ENCODE peak calls at places on chromosomes 12 and 14, in seven cellular contexts. Q is cardiac muscle cell, D is tibial nerve, F is tibial artery, N is foreskin keratinocyte, H is fibroblast of villous mesenchyme, G is epithelial cell of esophagus. J is an unnamed sample.

GRCh38 chr12:131829351-131829794 is 1.2 kb downstream of the MMP17 start:
- DNase-seq in Q (peak; percentile 29), D (no peak), F (no peak), N (no peak), H (peak; percentile 22), G (no peak), J (no peak)

GRCh38 chr12:57389033-57389432 is 41.8 kb downstream of the R3HDM2 start:
- DNase-seq in Q (peak; percentile 65), D (no peak), F (no peak), N (peak; percentile 86), H (peak; percentile 66), G (peak; percentile 85), J (no peak)

GRCh38 chr12:103247531-103247930 is 248.2 kb downstream of the C12orf42 start:
- DNase-seq in Q (no peak), D (no peak), F (no peak), N (peak; percentile 50), H (no peak), G (peak; percentile 84), J (no peak)

GRCh38 chr12:6347367-6348338 is 5.8 kb upstream of the TNFRSF1A start:
- DNase-seq in Q (peak; percentile 98), D (peak; percentile 77), F (peak; percentile 92), N (no peak), H (peak; percentile 93), G (no peak), J (no peak)

GRCh38 chr12:15824516-15824915 is 35.3 kb upstream of the EPS8 start:
- DNase-seq in Q (no peak), D (no peak), F (no peak), N (no peak), H (no peak), G (no peak), J (no peak)

GRCh38 chr14:68941820-68942219 is 37.3 kb downstream of the ACTN1 start:
- DNase-seq in Q (peak; percentile 94), D (no peak), F (peak; percentile 95), N (peak; percentile 98), H (peak; percentile 96), G (peak; percentile 98), J (no peak)

GRCh38 chr12:60836651-60837050 is 1240.8 kb downstream of the SLC16A7 start:
- DNase-seq in Q (no peak), D (no peak), F (no peak), N (no peak), H (no peak), G (no peak), J (no peak)

GRCh38 chr12:2212971-2213869 is 160.4 kb downstream of the CACNA1C start:
- DNase-seq in Q (peak; percentile 17), D (no peak), F (no peak), N (no peak), H (peak; percentile 64), G (no peak), J (no peak)

GRCh38 chr14:92040431-92041040 is 677 bp upstream of the TRIP11 start:
- DNase-seq in Q (peak; percentile 32), D (no peak), F (no peak), N (peak; percentile 62), H (peak; percentile 31), G (peak; percentile 61), J (no peak)

GRCh38 chr12:22860926-22861325 is 236.0 kb downstream of the ETNK1 start:
- DNase-seq in Q (no peak), D (no peak), F (no peak), N (peak; percentile 68), H (no peak), G (peak; percentile 41), J (no peak)

GRCh38 chr12:22851532-22851931 is 226.6 kb downstream of the ETNK1 start:
- DNase-seq in Q (no peak), D (no peak), F (no peak), N (no peak), H (no peak), G (no peak), J (no peak)

GRCh38 chr12:22855456-22855855 is 230.5 kb downstream of the ETNK1 start:
- DNase-seq in Q (no peak), D (no peak), F (no peak), N (no peak), H (no peak), G (no peak), J (no peak)

GRCh38 chr12:22858849-22859569 is 234.0 kb downstream of the ETNK1 start:
- DNase-seq in Q (peak; percentile 58), D (no peak), F (no peak), N (peak; percentile 33), H (peak; percentile 28), G (peak; percentile 43), J (no peak)

DNA sequence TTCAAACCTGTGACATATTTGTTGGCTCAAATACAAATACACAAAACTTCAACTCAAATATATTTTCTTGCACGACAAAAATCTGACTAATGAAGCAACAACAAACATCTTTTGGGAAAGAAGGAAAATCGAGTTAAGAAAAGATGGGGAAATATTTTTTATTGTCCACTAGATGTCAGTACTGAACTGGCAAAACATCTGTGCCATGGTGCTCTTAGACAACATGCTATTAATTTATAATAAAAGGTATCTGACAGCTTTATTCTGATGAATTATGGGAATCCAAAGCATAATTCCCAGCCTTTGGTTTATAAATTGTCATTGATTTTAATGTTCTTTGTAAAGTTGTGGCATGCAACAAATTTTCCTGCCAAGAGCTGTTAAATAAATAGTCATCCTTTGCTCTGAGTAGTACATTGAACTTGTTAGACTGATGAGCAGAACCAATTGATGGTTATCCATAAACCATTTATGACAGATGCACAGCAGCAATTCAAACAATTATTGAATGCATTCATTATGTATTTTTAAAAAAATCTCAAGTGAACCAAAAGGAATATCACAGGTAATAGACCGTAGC is 231.2 kb downstream of the ETNK1 start:
- DNase-seq in Q (peak; percentile 53), D (no peak), F (no peak), N (peak; percentile 27), H (peak; percentile 50), G (peak; percentile 57), J (peak; percentile 1)
- TF ChIP-seq CTCF in Q (peak; percentile 52), D (peak; percentile 48), F (peak; percentile 66), N (peak; percentile 83), H (peak; percentile 60), G (peak; percentile 55), J (peak; percentile 60)

GRCh38 chr14:103729496-103730448 is 14.2 kb downstream of the ZFYVE21 start:
- DNase-seq in Q (no peak), D (no peak), F (no peak), N (no peak), H (no peak), G (no peak), J (no peak)

GRCh38 chr14:103731916-103732867 is 16.6 kb downstream of the ZFYVE21 start:
- DNase-seq in Q (no peak), D (no peak), F (peak; percentile 61), N (no peak), H (no peak), G (no peak), J (no peak)

GRCh38 chr14:103728721-103729120 is 13.1 kb downstream of the ZFYVE21 start:
- DNase-seq in Q (no peak), D (no peak), F (no peak), N (no peak), H (no peak), G (no peak), J (no peak)

GRCh38 chr14:103731481-103731880 is 15.9 kb downstream of the ZFYVE21 start:
- DNase-seq in Q (no peak), D (no peak), F (no peak), N (no peak), H (no peak), G (no peak), J (no peak)

GRCh38 chr14:103730490-103731035 is 15.0 kb downstream of the ZFYVE21 start:
- DNase-seq in Q (no peak), D (no peak), F (peak; percentile 60), N (no peak), H (no peak), G (no peak), J (no peak)
- TF ChIP-seq CTCF in Q (no peak), D (no peak), F (no peak), N (no peak), H (peak; percentile 17), G (peak; percentile 9), J (no peak)

GRCh38 chr12:48451372-48451771 is 21.0 kb upstream of the ANP32D start:
- DNase-seq in Q (no peak), D (no peak), F (no peak), N (no peak), H (no peak), G (no peak), J (no peak)

GRCh38 chr12:48459259-48459658 is 13.1 kb upstream of the ANP32D start:
- DNase-seq in Q (no peak), D (no peak), F (no peak), N (no peak), H (no peak), G (peak; percentile 3), J (no peak)

GRCh38 chr12:48455116-48455515 is 17.2 kb upstream of the ANP32D start:
- DNase-seq in Q (no peak), D (no peak), F (no peak), N (no peak), H (no peak), G (no peak), J (no peak)

GRCh38 chr12:48454675-48455074 is 17.7 kb upstream of the ANP32D start:
- DNase-seq in Q (peak; percentile 71), D (no peak), F (no peak), N (peak; percentile 18), H (peak; percentile 75), G (peak; percentile 62), J (no peak)
- TF ChIP-seq CTCF in Q (peak; percentile 58), D (no peak), F (peak; percentile 39), N (peak; percentile 68), H (peak; percentile 75), G (peak; percentile 61), J (no peak)

GRCh38 chr12:24955853-24956252 is 7.0 kb upstream of the BCAT1 start:
- DNase-seq in Q (no peak), D (no peak), F (no peak), N (no peak), H (no peak), G (no peak), J (no peak)

GRCh38 chr12:24964342-24964741 is 15.4 kb upstream of the BCAT1 start:
- DNase-seq in Q (no peak), D (no peak), F (no peak), N (no peak), H (no peak), G (no peak), J (no peak)

GRCh38 chr12:24955389-24955788 is 6.5 kb upstream of the BCAT1 start:
- DNase-seq in Q (no peak), D (no peak), F (no peak), N (no peak), H (no peak), G (no peak), J (no peak)

GRCh38 chr12:24960222-24960855 is 11.4 kb upstream of the BCAT1 start:
- DNase-seq in Q (peak; percentile 70), D (no peak), F (no peak), N (peak; percentile 55), H (peak; percentile 59), G (peak; percentile 79), J (peak; percentile 51)
- TF ChIP-seq CTCF in Q (peak; percentile 81), D (no peak), F (peak; percentile 12), N (peak; percentile 85), H (peak; percentile 78), G (peak; percentile 87), J (peak; percentile 47)

J was measured in B cell.